ENCODE peak calls at places on chromosomes 16 and 17, in six cellular contexts. I is adrenal gland, E is tibial nerve, U is endodermal cell, C is breast epithelium, H is substantia nigra. B is an unnamed sample.

GRCh38 chr17:45262516-45263476 is 902 bp upstream of the SPATA32 start:
- DNase-seq in I (no peak), E (no peak), U (no peak), C (no peak), H (no peak), B (no peak)

GRCh38 chr17:34588266-34588665 is 8.9 kb downstream of the TMEM132E start:
- DNase-seq in I (no peak), E (no peak), U (no peak), C (no peak), H (no peak), B (no peak)

GRCh38 chr17:48429638-48430586 is at the start of gene SKAP1:
- DNase-seq in I (no peak), E (no peak), U (peak), C (peak), H (no peak), B (no peak)

GRCh38 chr16:22050963-22051362 is 41.4 kb upstream of the VWA3A start:
- DNase-seq in I (no peak), E (no peak), U (no peak), C (no peak), H (no peak), B (no peak)

GRCh38 chr16:19898924-19899604 is 14.4 kb upstream of the GPRC5B start:
- DNase-seq in I (peak), E (peak), U (peak), C (no peak), H (no peak), B (peak)

GRCh38 chr16:4691666-4692412 is 1.5 kb upstream of the NUDT16L1 start:
- DNase-seq in I (no peak), E (no peak), U (peak), C (no peak), H (no peak), B (no peak)

GRCh38 chr16:71846443-71846842 is 667 bp downstream of the ATXN1L start:
- DNase-seq in I (peak), E (no peak), U (peak), C (no peak), H (no peak), B (no peak)

GRCh38 chr16:87447323-87447722 is 45.5 kb downstream of the ZCCHC14 start:
- DNase-seq in I (no peak), E (no peak), U (no peak), C (no peak), H (no peak), B (no peak)

GRCh38 chr17:80724723-80725388 is 180.2 kb downstream of the RPTOR start:
- DNase-seq in I (no peak), E (no peak), U (no peak), C (no peak), H (no peak), B (peak)

GRCh38 chr16:4115209-4115940 is 867 bp downstream of the ADCY9 start:
- DNase-seq in I (peak), E (no peak), U (peak), C (peak), H (peak), B (peak)

GRCh38 chr17:83178533-83179201 is 99.3 kb downstream of the METRNL start:
- DNase-seq in I (peak), E (peak), U (peak), C (peak), H (no peak), B (no peak)

GRCh38 chr16:84374160-84374489 is 5.8 kb downstream of the ATP2C2 start:
- DNase-seq in I (no peak), E (no peak), U (no peak), C (no peak), H (no peak), B (no peak)

GRCh38 chr17:77708049-77708448 is 250.5 kb upstream of the TNRC6C start:
- DNase-seq in I (no peak), E (no peak), U (peak), C (no peak), H (no peak), B (no peak)

GRCh38 chr17:78133971-78134898 is 3.7 kb downstream of the TMC8 start:
- DNase-seq in I (no peak), E (peak), U (peak), C (no peak), H (peak), B (peak)

GRCh38 chr16:9647981-9648701 is 534.1 kb downstream of the GRIN2A start:
- DNase-seq in I (peak), E (peak), U (no peak), C (no peak), H (no peak), B (no peak)

GRCh38 chr16:63230383-63230782 is 1194.1 kb upstream of the CDH8 start:
- DNase-seq in I (no peak), E (no peak), U (no peak), C (no peak), H (no peak), B (no peak)

GRCh38 chr16:62891-63290 is 9.3 kb downstream of the SNRNP25 start:
- DNase-seq in I (no peak), E (no peak), U (no peak), C (no peak), H (no peak), B (no peak)

GRCh38 chr17:82230627-82231311 is 1.9 kb downstream of the SLC16A3 start:
- DNase-seq in I (peak), E (peak), U (peak), C (no peak), H (peak), B (no peak)

GRCh38 chr17:55463600-55463999 is 42.0 kb upstream of the MMD start:
- DNase-seq in I (no peak), E (no peak), U (no peak), C (no peak), H (no peak), B (no peak)

GRCh38 chr16:89687092-89687940 is 827 bp downstream of the CDK10 start:
- DNase-seq in I (no peak), E (no peak), U (peak), C (no peak), H (no peak), B (no peak)

GRCh38 chr16:8905795-8906591 is 23.8 kb downstream of the LITAFD start:
- DNase-seq in I (no peak), E (no peak), U (peak), C (no peak), H (no peak), B (no peak)

GRCh38 chr16:46972429-46972970 is 974 bp downstream of the DNAJA2 start:
- DNase-seq in I (no peak), E (no peak), U (no peak), C (no peak), H (no peak), B (peak)

GRCh38 chr16:17538942-17539341 is 68.2 kb upstream of the XYLT1 start:
- DNase-seq in I (no peak), E (no peak), U (no peak), C (no peak), H (no peak), B (no peak)

GRCh38 chr16:72961115-72961832 is 86.7 kb downstream of the ZFHX3 start:
- DNase-seq in I (peak), E (no peak), U (no peak), C (no peak), H (no peak), B (peak)

GRCh38 chr17:6591599-6592158 is 35.3 kb upstream of the PITPNM3 start:
- DNase-seq in I (peak), E (no peak), U (no peak), C (no peak), H (no peak), B (no peak)

GRCh38 chr16:50744911-50745310 is 3.0 kb downstream of the CYLD start:
- DNase-seq in I (no peak), E (no peak), U (no peak), C (no peak), H (no peak), B (no peak)

GRCh38 chr16:67950335-67950843 is 6.5 kb upstream of the LCAT start:
- DNase-seq in I (no peak), E (no peak), U (no peak), C (no peak), H (no peak), B (no peak)
- H3K27ac ChIP-seq in I (no peak), E (no peak), U (no peak), C (no peak), H (no peak), B (no peak)

GRCh38 chr17:47279062-47279801 is 25.6 kb downstream of the ITGB3 start:
- DNase-seq in I (peak), E (peak), U (peak), C (no peak), H (peak), B (peak)
- H3K27ac ChIP-seq in I (peak), E (peak), U (peak), C (peak), H (peak), B (peak)

DNA sequence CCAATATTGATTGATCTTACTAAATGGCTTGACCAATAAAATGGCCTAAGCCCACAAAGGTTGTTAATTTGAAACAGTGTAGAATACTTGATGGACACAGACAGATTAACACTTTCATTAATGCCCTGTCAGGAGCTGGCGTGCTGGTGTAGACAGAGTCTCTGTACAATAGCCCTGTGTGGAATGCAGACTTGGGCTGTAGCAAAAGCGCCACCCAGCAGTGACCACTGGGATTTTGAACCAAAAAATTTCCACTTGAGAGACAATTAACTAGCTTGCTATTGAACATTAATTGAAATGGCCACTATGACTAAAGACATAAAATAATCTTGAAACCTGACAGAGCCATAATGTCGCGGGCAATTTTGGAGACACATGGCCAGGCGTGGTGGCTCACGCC is 19.7 kb upstream of the GUCY2D start:
- DNase-seq in I (peak), E (no peak), U (peak), C (no peak), H (no peak), B (peak)
- H3K27ac ChIP-seq in I (no peak), E (no peak), U (no peak), C (no peak), H (no peak), B (no peak)

DNA sequence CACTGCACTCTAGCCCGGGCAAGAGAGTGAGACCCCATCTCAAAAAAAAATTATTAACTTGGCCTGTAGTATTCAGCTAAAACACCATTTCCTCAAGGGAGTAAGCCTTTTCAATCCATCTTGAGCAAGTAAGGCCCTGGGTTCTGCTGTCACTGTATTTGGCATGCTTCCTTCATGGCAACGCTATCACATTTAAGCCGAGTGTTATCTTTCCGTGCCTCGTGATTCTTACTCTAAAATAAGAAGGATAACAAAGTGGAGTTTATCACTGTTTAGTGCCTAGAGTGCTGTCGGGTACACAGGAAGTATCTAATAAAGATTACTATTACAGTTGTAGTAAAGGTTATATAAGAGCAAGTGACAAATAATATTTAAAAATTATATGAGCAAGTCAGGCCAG is 8.8 kb downstream of the VPS53 start:
- DNase-seq in I (peak), E (no peak), U (no peak), C (no peak), H (no peak), B (no peak)
- H3K27ac ChIP-seq in I (no peak), E (no peak), U (no peak), C (no peak), H (no peak), B (no peak)

DNA sequence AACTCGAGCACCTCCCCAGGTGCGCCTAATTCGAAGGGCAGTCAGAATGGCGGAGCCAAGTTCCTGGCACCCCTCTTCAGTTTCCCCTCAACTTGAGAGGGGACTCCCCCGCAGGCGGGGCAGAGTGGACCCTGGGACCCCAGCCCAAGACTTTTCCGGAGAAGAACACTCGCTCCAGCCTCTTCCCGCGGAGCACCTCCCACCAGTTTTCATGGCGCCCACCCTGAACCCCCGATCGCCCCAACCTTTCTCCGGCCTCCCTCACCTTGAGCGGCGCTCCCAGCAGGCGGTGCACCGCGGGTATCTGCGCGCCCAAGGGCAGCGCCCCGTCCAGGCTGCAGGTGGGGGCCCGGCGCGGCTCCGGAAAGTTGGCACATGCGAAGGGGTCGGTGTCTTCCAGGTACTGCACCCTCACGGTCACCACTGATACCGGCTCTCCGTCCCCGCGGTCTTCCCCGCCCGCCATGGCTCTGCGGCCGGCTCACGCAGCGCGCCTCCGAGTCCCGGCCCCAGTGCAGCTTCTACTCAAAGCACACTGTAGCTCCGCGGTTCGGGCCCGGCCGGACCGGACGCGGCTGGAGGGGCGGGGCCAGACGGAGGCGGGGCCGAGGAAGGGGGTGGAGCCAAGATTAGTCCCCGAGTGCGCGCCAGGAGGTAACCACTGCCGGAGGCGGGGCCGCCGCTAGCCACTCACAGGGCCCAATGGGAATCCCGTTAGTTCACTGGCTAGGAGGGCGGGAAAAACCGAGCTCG is at the start of gene FHOD1:
- DNase-seq in I (peak), E (peak), U (peak), C (peak), H (peak), B (peak)
- H3K27ac ChIP-seq in I (peak), E (peak), U (peak), C (peak), H (peak), B (peak)

GRCh38 chr17:17119106-17119505 is 76.8 kb downstream of the MPRIP start:
- DNase-seq in I (no peak), E (no peak), U (no peak), C (no peak), H (no peak), B (no peak)
- H3K27ac ChIP-seq in I (peak), E (no peak), U (no peak), C (peak), H (no peak), B (no peak)

DNA sequence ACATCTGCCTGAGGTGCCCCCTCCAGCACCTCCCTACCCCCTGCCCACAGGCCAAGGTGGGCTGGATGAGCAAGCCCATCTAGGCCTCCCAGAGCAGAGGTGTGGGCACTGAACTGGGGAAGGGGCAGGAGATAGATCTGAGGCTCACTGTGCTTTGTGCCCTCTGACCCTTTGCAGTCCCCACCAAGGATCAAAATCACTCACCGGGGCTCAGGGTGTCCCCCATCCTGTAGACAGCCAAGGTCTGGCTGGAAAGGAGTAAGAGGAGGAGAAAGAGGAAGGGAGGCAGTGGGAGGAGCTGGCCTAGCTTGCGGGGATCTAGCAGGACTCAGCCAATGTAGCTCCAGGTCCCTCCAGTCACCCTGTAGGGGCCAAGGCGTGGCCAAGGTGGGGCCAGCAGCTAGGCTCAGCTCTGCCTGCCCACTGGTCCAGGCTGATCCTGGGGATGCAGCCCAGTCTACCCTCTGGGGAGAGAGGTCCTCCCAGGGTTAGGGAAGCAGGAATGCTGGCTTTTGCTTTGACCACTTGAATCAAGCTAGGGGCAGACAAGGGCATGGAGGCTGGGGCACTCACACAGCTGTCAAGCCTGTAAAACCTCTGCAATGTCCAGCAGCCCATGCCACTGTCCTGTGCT is 1.8 kb downstream of the SLC12A4 start:
- DNase-seq in I (no peak), E (no peak), U (peak), C (no peak), H (no peak), B (peak)
- H3K27ac ChIP-seq in I (peak), E (peak), U (no peak), C (peak), H (no peak), B (peak)

GRCh38 chr17:4635823-4636375 is 5.6 kb downstream of the ALOX15 start:
- DNase-seq in I (no peak), E (no peak), U (peak), C (no peak), H (peak), B (peak)
- H3K27ac ChIP-seq in I (no peak), E (no peak), U (no peak), C (no peak), H (no peak), B (no peak)

GRCh38 chr17:50911450-50911849 is 45.3 kb upstream of the TOB1 start:
- DNase-seq in I (no peak), E (no peak), U (no peak), C (no peak), H (no peak), B (no peak)

GRCh38 chr17:50908860-50909764 is 43.0 kb upstream of the TOB1 start:
- DNase-seq in I (peak), E (peak), U (peak), C (peak), H (no peak), B (no peak)

GRCh38 chr17:50908140-50908859 is 42.1 kb upstream of the TOB1 start:
- DNase-seq in I (no peak), E (no peak), U (peak), C (no peak), H (no peak), B (no peak)

GRCh38 chr17:50911890-50912289 is 45.7 kb upstream of the TOB1 start:
- DNase-seq in I (no peak), E (no peak), U (peak), C (no peak), H (no peak), B (no peak)

DNA sequence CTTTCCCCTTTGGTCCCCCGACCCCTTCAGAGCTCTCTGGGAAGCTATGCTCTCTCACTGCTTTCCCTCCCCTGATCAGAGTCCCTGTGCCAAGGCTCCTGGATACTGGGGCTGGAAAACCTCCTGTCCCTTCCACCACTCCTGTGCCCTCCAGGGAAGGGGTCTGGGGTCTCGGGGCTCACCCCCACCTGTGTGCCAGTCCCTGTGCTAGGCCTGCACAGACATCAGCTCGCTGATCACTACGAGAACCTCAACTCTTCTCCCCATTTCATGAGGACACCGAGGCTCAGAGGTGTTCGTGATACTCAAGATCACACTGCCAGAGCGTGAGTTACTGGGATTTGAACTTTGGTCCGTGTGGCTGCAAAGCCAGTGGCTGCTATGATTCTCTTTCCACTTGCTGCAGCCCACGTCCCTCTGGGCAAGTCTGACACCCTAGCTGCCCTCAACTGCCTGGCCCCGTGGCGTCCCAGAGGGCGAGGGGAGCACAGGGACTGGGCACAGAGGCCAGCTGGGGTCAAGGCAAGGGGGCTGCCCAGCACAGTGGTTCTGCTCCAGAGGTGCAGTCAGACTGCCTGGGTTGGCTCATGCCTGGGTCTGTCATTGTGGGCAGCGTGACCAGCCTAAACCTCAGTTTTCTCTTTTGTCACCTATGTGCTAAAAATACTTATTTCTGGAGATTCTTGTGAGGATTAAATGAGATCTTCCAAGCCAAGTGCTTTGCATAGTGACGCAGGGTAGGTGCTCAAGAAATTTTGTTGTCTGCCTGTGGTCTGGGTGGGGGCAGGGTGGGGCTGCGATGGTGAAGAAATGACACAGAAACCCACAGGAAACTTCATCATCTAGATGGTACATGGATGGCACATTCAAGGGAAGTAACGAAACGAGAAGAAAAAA is 43.9 kb upstream of the TOB1 start:
- DNase-seq in I (no peak), E (no peak), U (no peak), C (no peak), H (no peak), B (no peak)
- H3K27ac ChIP-seq in I (peak), E (no peak), U (no peak), C (peak), H (no peak), B (no peak)